ENCODE peak calls at places on chromosomes 12 and 14, in five cellular contexts. H is cardiac fibroblast, W is choroid plexus epithelial cell, F is OCI-LY7, O is tibial artery. G is an unnamed sample.

GRCh38 chr14:100325958-100326357 is 2.8 kb downstream of the SLC25A47 start:
- DNase-seq in O (no peak), F (no peak), H (no peak), W (no peak), G (no peak)

GRCh38 chr14:29805415-29806123 is 122.1 kb downstream of the PRKD1 start:
- DNase-seq in H (peak), W (peak), F (no peak), O (peak), G (peak)

GRCh38 chr14:80213602-80214001 is 2.3 kb upstream of the DIO2 start:
- DNase-seq in H (peak), F (peak), O (peak), W (peak), G (peak)

GRCh38 chr14:98733536-98733935 is 538.5 kb downstream of the BCL11B start:
- DNase-seq in H (no peak), O (no peak), W (no peak), F (no peak), G (no peak)

GRCh38 chr12:82461851-82462250 is 103.5 kb downstream of the METTL25 start:
- DNase-seq in W (peak), H (peak), F (no peak), O (no peak), G (no peak)

GRCh38 chr12:130459916-130460315 is 122.2 kb downstream of the PIWIL1 start:
- DNase-seq in O (no peak), H (no peak), W (no peak), F (no peak), G (no peak)

GRCh38 chr14:43145361-43145760 is 1361.7 kb downstream of the FSCB start:
- DNase-seq in H (no peak), W (no peak), O (no peak), F (no peak), G (no peak)

GRCh38 chr14:100669468-100669867 is 57.2 kb upstream of the DLK1 start:
- DNase-seq in W (no peak), O (no peak), H (no peak), F (no peak), G (no peak)

GRCh38 chr14:23055147-23055550 is 2.2 kb downstream of the CDH24 start:
- DNase-seq in W (no peak), H (no peak), O (no peak), F (no peak), G (no peak)

GRCh38 chr14:88421286-88421685 is 35.8 kb downstream of the SPATA7 start:
- DNase-seq in W (peak), H (no peak), F (no peak), O (no peak), G (peak)

GRCh38 chr14:61444215-61444768 is 122.9 kb downstream of the PRKCH start:
- DNase-seq in H (no peak), W (no peak), O (no peak), F (no peak), G (no peak)

DNA sequence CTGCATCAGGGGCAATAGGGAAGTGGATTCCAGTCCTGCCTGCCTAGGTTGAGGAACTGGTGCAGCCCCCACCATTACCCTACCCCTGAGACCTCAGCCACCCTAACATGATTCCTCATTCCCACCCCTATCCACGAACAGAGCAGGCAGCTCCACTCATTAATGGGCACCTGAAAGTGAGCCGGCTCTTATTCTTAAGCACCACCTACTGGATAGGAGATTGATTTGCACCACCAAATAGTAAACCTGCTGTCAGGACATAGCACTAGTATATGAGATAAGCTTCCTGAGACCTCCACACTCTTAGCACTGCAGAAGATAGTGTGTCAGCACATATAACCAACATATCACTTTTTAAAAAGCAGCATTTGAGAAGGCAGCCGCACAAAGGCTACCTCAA is 573.2 kb downstream of the SOX5 start:
- DNase-seq in O (no peak), F (no peak), W (no peak), H (peak), G (no peak)
- TF ChIP-seq CTCF in O (no peak), F (no peak), W (no peak), H (peak), G (peak)

DNA sequence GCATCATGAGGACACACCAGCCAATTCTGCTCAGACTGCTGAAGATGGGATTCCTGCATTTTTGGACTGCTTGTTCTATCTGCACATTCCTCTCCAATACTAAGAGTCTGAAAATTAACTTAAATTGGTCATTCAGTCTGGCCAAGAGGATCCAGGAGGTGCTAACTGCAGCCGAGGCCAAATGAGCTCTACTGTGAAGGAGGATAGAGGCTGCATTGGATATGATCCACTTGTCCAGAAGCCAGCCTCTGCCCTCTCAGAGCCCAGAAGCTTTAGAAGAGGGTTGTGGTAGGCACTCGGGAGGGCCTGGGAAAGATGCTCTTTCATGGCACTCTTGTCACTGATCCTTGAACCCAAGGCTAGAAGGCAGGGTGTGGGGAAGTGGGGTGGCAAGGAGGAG is 37.1 kb upstream of the PLEK2 start:
- DNase-seq in F (no peak), O (no peak), W (no peak), H (no peak), G (no peak)
- H3K4me3 ChIP-seq in F (no peak), O (no peak), W (no peak), H (no peak), G (no peak)

DNA sequence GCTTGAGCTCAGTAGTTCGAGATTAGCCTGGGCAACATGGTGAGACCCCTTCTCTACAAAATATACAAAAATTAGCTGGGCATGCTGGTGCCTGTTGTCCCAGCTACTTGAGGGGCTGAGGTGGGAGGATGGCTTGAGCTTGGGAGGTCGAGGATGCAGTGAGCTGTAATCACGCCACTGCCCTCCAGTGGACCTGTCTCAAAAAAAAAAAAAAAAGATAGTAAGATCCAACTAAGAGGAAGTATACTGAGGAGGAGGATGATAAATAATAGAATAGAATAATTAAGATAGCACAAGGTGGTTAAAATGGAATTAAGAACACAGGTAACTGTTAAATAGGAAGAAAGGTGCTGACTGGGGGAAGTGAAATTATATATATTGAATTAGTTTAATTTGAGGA is 37.0 kb upstream of the BAZ1A start:
- DNase-seq in W (peak), O (no peak), F (peak), H (no peak), G (no peak)
- TF ChIP-seq CTCF in W (peak), O (no peak), F (peak), H (peak), G (no peak)

GRCh38 chr12:124567673-124568373 is 411 bp upstream of the NCOR2 start:
- DNase-seq in W (peak), O (peak), H (peak), F (peak), G (peak)
- H3K4me3 ChIP-seq in W (peak), O (peak), H (peak), F (peak), G (peak)

DNA sequence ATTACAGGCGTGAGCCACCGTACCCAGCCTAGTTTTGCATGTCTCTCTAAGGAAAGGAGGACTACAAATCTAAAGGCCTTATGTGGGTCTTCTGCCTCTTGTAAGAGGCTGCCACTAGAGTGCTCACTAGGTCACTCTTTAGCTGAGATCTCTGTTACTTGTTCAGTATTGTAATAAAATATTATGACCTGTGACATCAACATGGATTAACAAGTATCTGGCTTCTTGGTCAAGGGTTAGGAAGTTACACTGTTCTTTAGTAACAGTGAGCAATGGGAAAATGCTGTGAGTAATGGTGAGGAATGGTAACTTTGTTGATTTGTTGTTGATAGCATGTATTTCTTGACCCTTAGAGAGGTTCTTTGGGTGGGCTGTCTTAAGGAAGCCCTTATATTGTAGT is 50.5 kb downstream of the ERC1 start:
- DNase-seq in W (no peak), H (no peak), O (no peak), F (no peak), G (no peak)
- TF ChIP-seq CTCF in W (no peak), H (no peak), O (no peak), F (no peak), G (no peak)

GRCh38 chr12:33588725-33589405 is 149.2 kb upstream of the SYT10 start:
- DNase-seq in O (no peak), W (peak), F (no peak), H (peak), G (no peak)

GRCh38 chr12:33593753-33594152 is 154.1 kb upstream of the SYT10 start:
- DNase-seq in H (no peak), F (no peak), W (no peak), O (no peak), G (no peak)

GRCh38 chr12:33586576-33586975 is 147.0 kb upstream of the SYT10 start:
- DNase-seq in H (peak), F (no peak), O (no peak), W (peak), G (peak)

GRCh38 chr12:33589609-33590114 is 150.0 kb upstream of the SYT10 start:
- DNase-seq in W (no peak), H (no peak), O (no peak), F (no peak), G (no peak)

DNA sequence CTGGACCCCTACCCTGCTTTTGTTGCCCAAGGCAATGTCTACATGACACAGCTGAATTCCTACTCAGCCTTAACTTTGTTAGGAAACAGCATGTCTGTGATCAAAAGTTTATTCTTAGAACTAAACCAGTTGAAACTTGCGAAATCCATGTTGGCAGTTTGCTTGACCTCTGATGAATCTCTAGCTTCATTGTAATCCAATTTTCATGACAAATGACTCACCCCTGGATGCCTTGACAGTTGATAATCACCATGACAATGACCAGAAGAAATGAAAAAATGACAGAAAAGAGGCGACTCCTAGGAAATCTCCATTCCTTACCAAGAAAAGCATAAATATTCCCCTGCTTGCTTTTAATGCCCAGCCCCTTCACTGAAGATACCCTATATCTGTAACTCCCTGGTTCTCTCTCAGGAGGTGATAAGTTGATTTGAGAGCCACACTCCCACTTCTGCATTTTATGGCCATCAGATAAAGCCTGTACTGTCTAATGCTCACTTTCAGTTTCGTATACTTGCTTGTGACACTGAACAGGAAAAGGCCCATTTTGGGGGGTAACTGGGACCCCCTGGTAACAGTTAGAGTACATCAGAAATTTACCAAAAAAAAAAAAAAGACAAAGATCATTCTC is 148.6 kb upstream of the SYT10 start:
- DNase-seq in W (peak), O (peak), F (no peak), H (peak), G (peak)
- H3K4me3 ChIP-seq in W (no peak), O (no peak), F (no peak), H (no peak), G (no peak)

GRCh38 chr12:6725350-6725749 is 1.5 kb downstream of the COPS7A start:
- DNase-seq in W (no peak), O (no peak), F (no peak), H (no peak), G (no peak)

GRCh38 chr12:6729186-6729585 is 5.3 kb downstream of the COPS7A start:
- DNase-seq in W (no peak), H (no peak), F (no peak), O (no peak), G (no peak)

GRCh38 chr12:6735448-6736191 is 11.8 kb downstream of the COPS7A start:
- DNase-seq in O (peak), H (peak), W (peak), F (peak), G (peak)

GRCh38 chr12:6734506-6735082 is 10.7 kb downstream of the COPS7A start:
- DNase-seq in F (no peak), W (no peak), H (no peak), O (no peak), G (no peak)

DNA sequence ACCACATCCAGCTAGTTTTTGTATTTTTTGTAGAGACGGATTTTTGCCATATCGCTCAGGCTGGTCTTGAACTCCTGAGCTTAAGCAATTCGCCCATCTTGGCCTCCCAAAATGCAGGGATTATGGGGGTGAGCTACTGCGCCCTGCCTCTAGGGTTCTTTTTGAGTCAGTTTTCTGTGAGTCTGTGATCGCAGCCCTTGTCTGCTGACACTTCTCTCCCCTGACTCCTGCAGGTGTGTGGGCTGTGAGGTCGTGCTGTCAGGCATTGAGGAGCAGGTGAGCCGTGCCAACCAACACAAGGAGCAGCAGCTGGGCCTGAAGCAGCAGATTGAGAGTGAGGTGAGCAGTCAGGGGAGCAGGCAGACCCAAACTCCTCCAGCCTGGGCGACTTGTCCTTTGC is 6.3 kb downstream of the COPS7A start:
- DNase-seq in H (no peak), O (no peak), W (no peak), F (peak), G (no peak)
- TF ChIP-seq CTCF in H (no peak), O (no peak), W (peak), F (peak), G (no peak)

DNA sequence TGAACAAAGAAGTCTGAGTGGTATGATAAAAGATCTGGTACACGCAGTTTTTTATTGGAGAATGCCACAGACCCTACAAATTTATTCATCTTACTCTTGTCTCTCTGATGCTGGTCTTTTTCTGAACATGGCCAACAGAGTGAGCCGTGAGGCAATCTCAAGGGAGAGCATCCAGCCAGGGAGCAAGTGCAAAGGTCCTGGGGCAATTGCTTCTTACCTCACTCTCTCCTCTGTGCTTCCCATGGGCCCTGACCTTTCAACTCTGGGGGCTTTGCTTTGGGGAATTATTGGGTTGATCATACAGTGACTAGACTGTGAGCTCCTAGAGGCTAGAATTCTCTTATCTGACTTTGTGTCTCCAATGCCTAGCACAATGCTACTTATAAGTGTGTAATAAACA is 171.7 kb downstream of the MYRFL start:
- DNase-seq in F (no peak), H (no peak), W (no peak), O (no peak), G (no peak)
- H3K4me3 ChIP-seq in F (no peak), H (no peak), W (no peak), O (no peak), G (no peak)

GRCh38 chr12:16189849-16190248 is 87.6 kb downstream of the SLC15A5 start:
- DNase-seq in W (peak), F (peak), O (no peak), H (peak), G (peak)
- TF ChIP-seq CTCF in W (peak), F (peak), O (no peak), H (peak), G (peak)